ENCODE peak calls at places on chromosomes 11 and 22, in four cellular contexts. One of them, this sample, is unnamed.

GRCh38 chr11:69746140-69746539 is 29.0 kb downstream of the FGF4 start:
- DNase-seq in neural progenitor cell: no peak
- DNase-seq in GM23248: no peak
- DNase-seq in PC-3: no peak
- DNase-seq in this sample: no peak

GRCh38 chr11:116844722-116845121 is 7.3 kb upstream of the APOA1 start:
- DNase-seq in neural progenitor cell: no peak
- DNase-seq in GM23248: no peak
- DNase-seq in PC-3: no peak
- DNase-seq in this sample: no peak

GRCh38 chr11:44007746-44008501 is 39.9 kb upstream of the ACCSL start:
- DNase-seq in neural progenitor cell: no peak
- DNase-seq in GM23248: peak
- DNase-seq in PC-3: peak
- DNase-seq in this sample: no peak

GRCh38 chr22:39171623-39172264 is 19.3 kb upstream of the CBX7 start:
- DNase-seq in neural progenitor cell: no peak
- DNase-seq in GM23248: no peak
- DNase-seq in PC-3: no peak
- DNase-seq in this sample: no peak

GRCh38 chr11:3685923-3686322 is 14.7 kb upstream of the CHRNA10 start:
- DNase-seq in neural progenitor cell: no peak
- DNase-seq in GM23248: no peak
- DNase-seq in PC-3: no peak
- DNase-seq in this sample: no peak

GRCh38 chr11:124739479-124740276 is at the start of gene NRGN:
- DNase-seq in neural progenitor cell: peak
- DNase-seq in GM23248: peak
- DNase-seq in PC-3: peak
- DNase-seq in this sample: peak

GRCh38 chr11:86798988-86799387 is 1.4 kb upstream of the PRSS23 start:
- DNase-seq in neural progenitor cell: no peak
- DNase-seq in GM23248: peak
- DNase-seq in PC-3: peak
- DNase-seq in this sample: peak

GRCh38 chr11:119461250-119461963 is 38.4 kb upstream of the THY1 start:
- DNase-seq in neural progenitor cell: no peak
- DNase-seq in GM23248: peak
- DNase-seq in PC-3: peak
- DNase-seq in this sample: no peak

GRCh38 chr11:9573775-9574555 is 495 bp downstream of the WEE1 start:
- DNase-seq in neural progenitor cell: peak
- DNase-seq in GM23248: peak
- DNase-seq in PC-3: no peak
- DNase-seq in this sample: no peak

GRCh38 chr11:112290462-112290894 is 29.8 kb upstream of the PLET1 start:
- DNase-seq in neural progenitor cell: peak
- DNase-seq in GM23248: no peak
- DNase-seq in PC-3: no peak
- DNase-seq in this sample: no peak

GRCh38 chr22:24200616-24201212 is 19.4 kb downstream of the SUSD2 start:
- DNase-seq in neural progenitor cell: no peak
- DNase-seq in GM23248: peak
- DNase-seq in PC-3: peak
- DNase-seq in this sample: peak

GRCh38 chr11:123196060-123196714 is 1.1 kb upstream of the CLMP start:
- DNase-seq in neural progenitor cell: peak
- DNase-seq in GM23248: no peak
- DNase-seq in PC-3: no peak
- DNase-seq in this sample: no peak

GRCh38 chr11:65072631-65072966 is 11.2 kb downstream of the CDCA5 start:
- DNase-seq in neural progenitor cell: no peak
- DNase-seq in GM23248: no peak
- DNase-seq in PC-3: no peak
- DNase-seq in this sample: no peak

GRCh38 chr11:65078786-65079342 is 5.0 kb downstream of the CDCA5 start:
- DNase-seq in neural progenitor cell: no peak
- DNase-seq in GM23248: no peak
- DNase-seq in PC-3: no peak
- DNase-seq in this sample: no peak

GRCh38 chr11:65083134-65083833 is 556 bp downstream of the CDCA5 start:
- DNase-seq in neural progenitor cell: peak
- DNase-seq in GM23248: peak
- DNase-seq in PC-3: no peak
- DNase-seq in this sample: no peak

GRCh38 chr11:65077466-65077865 is 6.4 kb downstream of the CDCA5 start:
- DNase-seq in neural progenitor cell: no peak
- DNase-seq in GM23248: peak
- DNase-seq in PC-3: peak
- DNase-seq in this sample: no peak

DNA sequence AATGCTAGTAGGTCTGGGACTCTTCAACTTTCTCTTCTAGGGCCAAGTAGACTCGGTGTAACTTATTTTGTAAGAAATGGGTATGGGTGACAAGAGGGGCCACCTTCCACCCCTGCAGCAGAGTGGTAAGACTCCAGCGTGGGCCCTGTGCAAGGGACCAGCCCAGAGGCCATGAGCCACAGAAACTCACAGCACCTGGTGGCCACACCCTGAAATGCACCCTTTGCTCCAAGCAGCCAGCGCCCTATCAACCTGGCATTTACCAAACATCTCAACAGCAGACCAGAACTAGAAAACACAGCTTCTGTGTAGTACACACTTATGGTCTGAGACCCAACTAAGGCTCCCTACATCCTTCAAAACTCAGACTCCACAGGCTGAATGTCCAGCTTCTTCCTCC is 5.7 kb downstream of the CDCA5 start:
- DNase-seq in neural progenitor cell: peak
- DNase-seq in GM23248: peak
- DNase-seq in PC-3: peak
- DNase-seq in this sample: no peak
- H3K4me2 ChIP-seq in neural progenitor cell: no peak
- H3K4me2 ChIP-seq in GM23248: no peak
- H3K4me2 ChIP-seq in PC-3: no peak
- H3K4me2 ChIP-seq in this sample: no peak

GRCh38 chr11:45239733-45240132 is 46.4 kb downstream of the SYT13 start:
- DNase-seq in neural progenitor cell: no peak
- DNase-seq in GM23248: no peak
- DNase-seq in PC-3: no peak
- DNase-seq in this sample: no peak
- H3K4me2 ChIP-seq in neural progenitor cell: no peak
- H3K4me2 ChIP-seq in GM23248: no peak
- H3K4me2 ChIP-seq in PC-3: no peak
- H3K4me2 ChIP-seq in this sample: no peak

DNA sequence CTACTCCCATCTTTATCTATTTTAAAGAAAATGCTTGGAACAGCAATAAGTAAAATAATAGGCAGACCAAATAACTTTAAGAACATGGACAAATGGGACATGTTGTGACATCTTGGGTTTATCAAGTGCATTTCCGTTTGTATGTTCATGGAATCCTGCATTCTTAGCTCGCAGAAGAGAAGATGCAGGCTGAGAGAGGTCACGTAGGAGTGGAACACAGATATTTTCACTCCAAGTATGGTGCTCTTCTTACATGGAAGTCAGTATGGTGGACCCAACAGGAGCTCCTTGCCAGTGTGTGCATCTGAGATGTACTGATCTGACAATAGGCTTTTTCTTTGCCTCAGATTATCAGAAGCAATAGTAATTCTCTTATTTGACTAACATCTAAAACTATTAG is 1.7 kb downstream of the E2F8 start:
- DNase-seq in neural progenitor cell: no peak
- DNase-seq in GM23248: no peak
- DNase-seq in PC-3: no peak
- DNase-seq in this sample: no peak
- H3K4me2 ChIP-seq in neural progenitor cell: no peak
- H3K4me2 ChIP-seq in GM23248: no peak
- H3K4me2 ChIP-seq in PC-3: peak
- H3K4me2 ChIP-seq in this sample: no peak

GRCh38 chr11:128776088-128776433 is 82.2 kb downstream of the FLI1 start:
- DNase-seq in neural progenitor cell: no peak
- DNase-seq in GM23248: no peak
- DNase-seq in PC-3: no peak
- DNase-seq in this sample: no peak
- H3K4me2 ChIP-seq in neural progenitor cell: no peak
- H3K4me2 ChIP-seq in GM23248: no peak
- H3K4me2 ChIP-seq in PC-3: no peak
- H3K4me2 ChIP-seq in this sample: no peak

GRCh38 chr11:34064291-34064690 is 12.8 kb downstream of the CAPRIN1 start:
- DNase-seq in neural progenitor cell: no peak
- DNase-seq in GM23248: no peak
- DNase-seq in PC-3: no peak
- DNase-seq in this sample: no peak
- H3K4me2 ChIP-seq in neural progenitor cell: no peak
- H3K4me2 ChIP-seq in GM23248: no peak
- H3K4me2 ChIP-seq in PC-3: no peak
- H3K4me2 ChIP-seq in this sample: no peak

GRCh38 chr11:41498726-41499125 is 39.3 kb upstream of the LRRC4C start:
- DNase-seq in neural progenitor cell: no peak
- DNase-seq in GM23248: peak
- DNase-seq in PC-3: peak
- DNase-seq in this sample: no peak
- H3K4me2 ChIP-seq in neural progenitor cell: peak
- H3K4me2 ChIP-seq in GM23248: no peak
- H3K4me2 ChIP-seq in PC-3: no peak
- H3K4me2 ChIP-seq in this sample: no peak

GRCh38 chr11:78961186-78961782 is 386.6 kb upstream of the NARS2 start:
- DNase-seq in neural progenitor cell: peak
- DNase-seq in GM23248: peak
- DNase-seq in PC-3: peak
- DNase-seq in this sample: peak

GRCh38 chr11:78958444-78958843 is 383.8 kb upstream of the NARS2 start:
- DNase-seq in neural progenitor cell: no peak
- DNase-seq in GM23248: no peak
- DNase-seq in PC-3: no peak
- DNase-seq in this sample: no peak

GRCh38 chr11:78967811-78968210 is 393.1 kb upstream of the NARS2 start:
- DNase-seq in neural progenitor cell: no peak
- DNase-seq in GM23248: no peak
- DNase-seq in PC-3: no peak
- DNase-seq in this sample: no peak

GRCh38 chr11:78957481-78958245 is 383.0 kb upstream of the NARS2 start:
- DNase-seq in neural progenitor cell: no peak
- DNase-seq in GM23248: peak
- DNase-seq in PC-3: peak
- DNase-seq in this sample: peak

DNA sequence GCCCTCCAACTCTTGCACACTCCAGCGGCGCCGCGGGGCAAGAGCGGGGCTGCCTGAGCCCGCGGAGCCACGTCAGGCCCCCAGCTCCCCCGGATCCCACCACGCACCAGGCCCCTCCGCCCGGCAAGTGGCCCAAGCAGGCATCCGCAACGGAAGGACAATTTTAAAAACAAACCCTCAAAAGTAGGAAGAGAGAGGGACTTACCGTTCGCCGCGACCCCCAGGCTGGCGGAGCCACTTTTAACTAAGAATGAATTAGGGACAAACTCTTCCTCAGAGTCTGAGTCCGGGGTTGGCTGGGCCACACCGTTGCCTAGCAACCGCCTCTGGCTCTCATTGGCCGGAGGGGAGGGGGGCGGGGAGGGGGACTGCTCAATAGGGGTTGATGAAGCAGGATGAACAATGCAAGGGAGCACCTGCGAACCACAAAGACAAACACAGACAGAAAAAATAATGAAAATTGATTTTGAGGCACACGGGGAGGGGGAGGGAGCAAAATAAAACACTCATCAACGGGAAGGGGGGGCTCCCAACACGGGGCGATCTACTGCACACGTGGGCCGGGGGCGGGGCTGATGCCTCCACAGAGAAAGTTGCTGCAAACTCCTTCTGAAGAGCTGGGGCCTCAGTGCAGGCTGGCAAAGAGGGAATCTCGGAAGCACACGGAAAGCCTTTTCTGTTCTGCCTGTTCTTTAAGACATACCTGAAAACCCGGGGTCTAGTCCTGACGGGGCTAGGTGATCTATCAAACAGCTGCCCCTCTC is 387.5 kb upstream of the NARS2 start:
- DNase-seq in neural progenitor cell: peak
- DNase-seq in GM23248: peak
- DNase-seq in PC-3: peak
- DNase-seq in this sample: peak
- H3K4me2 ChIP-seq in neural progenitor cell: peak
- H3K4me2 ChIP-seq in GM23248: no peak
- H3K4me2 ChIP-seq in PC-3: peak
- H3K4me2 ChIP-seq in this sample: peak